ENCODE peak calls at places on chromosomes 12 and 14, in five cellular contexts. K is mesendoderm, O is right lobe of liver, N is cardiac muscle cell, C is PC-3. G is an unnamed sample.

GRCh38 chr14:73424453-73424852 is 33.9 kb downstream of the NUMB start:
- DNase-seq in O (no peak), C (no peak), K (no peak), N (no peak), G (no peak)

GRCh38 chr12:107159384-107159900 is 66.1 kb upstream of the CRY1 start:
- DNase-seq in K (no peak), O (no peak), N (no peak), C (no peak), G (peak; percentile 10)

GRCh38 chr12:29116414-29116813 is 32.7 kb upstream of the FAR2 start:
- DNase-seq in O (no peak), K (no peak), N (no peak), C (no peak), G (no peak)

GRCh38 chr14:66422019-66422946 is 63.9 kb upstream of the CCDC196 start:
- DNase-seq in C (no peak), O (no peak), N (no peak), K (peak; percentile 6), G (no peak)

GRCh38 chr14:72970824-72971434 is 44.7 kb downstream of the DCAF4 start:
- DNase-seq in C (no peak), O (no peak), K (no peak), N (no peak), G (no peak)

GRCh38 chr12:6752181-6752930 is 585 bp downstream of the MLF2 start:
- DNase-seq in N (peak; percentile 81), C (peak; percentile 17), K (peak; percentile 77), O (no peak), G (peak; percentile 84)

GRCh38 chr12:62247646-62248045 is 12.6 kb upstream of the USP15 start:
- DNase-seq in K (no peak), C (no peak), O (no peak), N (no peak), G (no peak)

GRCh38 chr14:90676859-90677258 is 139.4 kb downstream of the TTC7B start:
- DNase-seq in K (no peak), C (no peak), O (no peak), N (no peak), G (no peak)

GRCh38 chr14:104970231-104971068 is 7.7 kb downstream of the AHNAK2 start:
- DNase-seq in O (no peak), K (peak; percentile 42), C (peak; percentile 86), N (no peak), G (peak; percentile 84)

DNA sequence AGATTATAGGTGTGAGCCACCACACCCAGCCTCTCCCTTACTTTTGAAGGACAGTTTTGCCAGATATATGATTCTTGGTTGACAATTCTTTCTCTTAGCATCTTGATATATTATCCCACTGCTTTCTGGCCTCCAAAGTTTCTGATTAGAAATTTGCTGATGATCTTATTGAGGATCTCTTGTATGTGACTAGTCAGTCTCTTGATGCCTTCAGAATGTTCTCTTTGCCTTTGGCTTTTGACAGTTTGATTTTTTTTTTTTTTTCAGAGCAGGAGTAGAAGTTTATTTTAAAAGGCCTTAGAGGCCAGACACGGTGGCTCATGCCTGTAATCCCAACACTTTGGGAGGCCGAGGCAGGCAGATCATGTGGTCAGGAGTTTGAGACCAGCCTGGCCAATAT is 32.6 kb downstream of the IFT81 start:
- DNase-seq in K (no peak), O (no peak), N (no peak), C (no peak), G (no peak)
- H3K36me3 ChIP-seq in K (no peaks in the 10 kb centered on the region), O (no peaks in the 10 kb centered on the region), N (peaks cover 24% of the 10 kb centered on the region), C (peaks cover 18% of the 10 kb centered on the region), G (no peaks in the 10 kb centered on the region)

GRCh38 chr14:23008836-23009235 is 1.1 kb downstream of the C14orf93 start:
- DNase-seq in O (no peak), N (no peak), C (peak; percentile 36), K (no peak), G (no peak)

GRCh38 chr14:23006544-23007419 is 3.2 kb downstream of the C14orf93 start:
- DNase-seq in O (peak; percentile 96), K (peak; percentile 99), C (peak; percentile 98), N (peak; percentile 96), G (peak; percentile 98)

GRCh38 chr14:23005451-23005850 is 4.5 kb downstream of the C14orf93 start:
- DNase-seq in K (no peak), N (no peak), O (no peak), C (no peak), G (no peak)

GRCh38 chr14:23002592-23002991 is 7.4 kb downstream of the C14orf93 start:
- DNase-seq in O (no peak), K (no peak), N (no peak), C (no peak), G (no peak)

GRCh38 chr14:23005861-23006534 is 3.9 kb downstream of the C14orf93 start:
- DNase-seq in C (peak; percentile 16), K (no peak), N (no peak), O (no peak), G (no peak)
- H3K4me3 ChIP-seq in C (peak overlapping the region; percentile 73), K (no peak overlapping the region), N (peak overlapping the region; percentile 40), O (peak overlapping the region; percentile 68), G (peak overlapping the region; percentile 95)

DNA sequence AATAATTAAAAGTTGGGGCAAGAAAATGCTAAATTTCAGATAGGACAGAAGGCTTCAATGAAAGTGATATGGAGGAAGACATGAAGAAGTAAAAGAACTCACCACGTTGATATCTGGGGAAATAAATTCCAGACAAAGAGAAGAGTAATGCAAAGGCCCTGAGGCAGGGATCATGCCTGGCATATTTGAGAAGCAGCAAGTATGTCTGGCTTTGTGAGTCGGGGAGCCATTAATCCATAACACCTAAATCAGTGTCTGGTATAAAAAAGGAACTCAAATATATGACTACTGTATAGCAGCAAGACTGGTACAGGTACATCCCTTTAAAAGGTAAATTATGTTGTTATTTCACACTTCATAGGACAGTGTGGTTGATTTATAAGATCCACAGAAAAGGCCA is 16.4 kb downstream of the BAZ1A start:
- DNase-seq in C (no peak), O (no peak), K (no peak), N (no peak), G (no peak)
- H3K36me3 ChIP-seq in C (peaks cover 24% of the 10 kb centered on the region), O (no peaks in the 10 kb centered on the region), K (peaks cover 5% of the 10 kb centered on the region), N (peaks cover 4% of the 10 kb centered on the region), G (no peaks in the 10 kb centered on the region)

GRCh38 chr12:54011665-54012532 is 3.1 kb downstream of the HOXC8 start:
- DNase-seq in O (no peak), K (no peak), C (no peak), N (no peak), G (peak; percentile 67)
- H3K4me3 ChIP-seq in O (no peak overlapping the region), K (no peak overlapping the region), C (peak overlapping the region; percentile 78), N (no peak overlapping the region), G (no peak overlapping the region)

GRCh38 chr14:103460415-103460814 is 62.2 kb downstream of the CKB start:
- DNase-seq in N (no peak), C (no peak), K (no peak), O (no peak), G (no peak)

DNA sequence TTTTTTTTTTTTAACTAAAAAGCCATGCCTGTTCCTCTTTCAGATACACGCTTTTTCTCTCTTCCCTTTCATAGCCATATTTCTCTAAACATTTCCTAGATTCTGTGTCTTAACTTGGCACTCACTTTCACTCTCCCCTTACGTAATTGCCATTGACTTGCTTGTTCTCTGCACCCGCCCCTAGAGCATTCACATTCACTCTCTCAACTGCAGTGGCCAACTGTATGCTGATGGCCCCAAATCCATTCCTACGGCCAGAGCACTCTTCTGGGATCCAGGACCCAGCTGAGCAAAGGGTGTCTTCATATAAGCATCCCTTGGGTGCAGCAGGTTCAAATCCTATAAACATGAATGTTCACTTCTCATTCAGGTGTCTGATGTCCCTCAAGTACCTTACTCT is 59.5 kb downstream of the CKB start:
- DNase-seq in C (no peak), K (no peak), N (no peak), O (no peak), G (no peak)
- H3K36me3 ChIP-seq in C (peaks cover 46% of the 10 kb centered on the region), K (peaks cover 3% of the 10 kb centered on the region), N (peaks cover 39% of the 10 kb centered on the region), O (peaks cover 16% of the 10 kb centered on the region), G (peaks cover 12% of the 10 kb centered on the region)

GRCh38 chr14:68551045-68551683 is 241.7 kb downstream of the ZFP36L1 start:
- DNase-seq in O (no peak), N (peak; percentile 45), K (no peak), C (no peak), G (no peak)
- H3K4me3 ChIP-seq in O (no peak overlapping the region), N (no peak overlapping the region), K (no peak overlapping the region), C (no peak overlapping the region), G (no peak overlapping the region)

GRCh38 chr12:68695454-68695853 is 8.7 kb downstream of the NUP107 start:
- DNase-seq in C (no peak), N (no peak), O (no peak), K (no peak), G (no peak)
- H3K36me3 ChIP-seq in C (peaks cover 55% of the 10 kb centered on the region), N (peaks cover 45% of the 10 kb centered on the region), O (peaks cover 21% of the 10 kb centered on the region), K (peaks cover 1% of the 10 kb centered on the region), G (peaks cover 32% of the 10 kb centered on the region)

GRCh38 chr12:2959194-2959507 is at the start of gene TEAD4:
- DNase-seq in N (peak; percentile 93), O (peak; percentile 75), C (peak; percentile 76), K (peak; percentile 95), G (peak; percentile 99)

GRCh38 chr12:2960996-2961616 is 1.9 kb downstream of the TEAD4 start:
- DNase-seq in K (peak; percentile 60), C (peak; percentile 12), O (no peak), N (no peak), G (peak; percentile 48)

GRCh38 chr12:2958432-2959193 is 584 bp upstream of the TEAD4 start:
- DNase-seq in N (peak; percentile 75), C (peak; percentile 80), O (peak; percentile 67), K (peak; percentile 86), G (no peak)

GRCh38 chr12:2960432-2960956 is 1.3 kb downstream of the TEAD4 start:
- DNase-seq in O (no peak), N (no peak), K (peak; percentile 45), C (peak; percentile 41), G (no peak)

GRCh38 chr12:2959508-2960431 is 573 bp downstream of the TEAD4 start:
- DNase-seq in O (peak; percentile 69), N (peak; percentile 63), C (peak; percentile 45), K (peak; percentile 52), G (peak; percentile 87)
- H3K4me3 ChIP-seq in O (peak overlapping the region; percentile 36), N (peak overlapping the region; percentile 65), C (peak overlapping the region; percentile 71), K (peak overlapping the region; percentile 88), G (peak overlapping the region; percentile 91)

GRCh38 chr14:69776875-69777453 is 10.0 kb downstream of the SRSF5 start:
- DNase-seq in O (no peak), K (no peak), C (no peak), N (no peak), G (no peak)
- H3K36me3 ChIP-seq in O (peaks cover 56% of the 10 kb centered on the region), K (peaks cover 13% of the 10 kb centered on the region), C (peaks cover 75% of the 10 kb centered on the region), N (peaks cover 49% of the 10 kb centered on the region), G (peaks cover 22% of the 10 kb centered on the region)

G was measured in H7.